ENCODE peak calls at places on chromosome 15, in eight cellular contexts. P is ovary, C is suprapubic skin, T is A549, B is H1, W is transverse colon, H is sigmoid colon, N is tibial nerve. I is an unnamed sample.

GRCh38 chr15:98830034-98830634 is 177.5 kb downstream of the PGPEP1L start:
- DNase-seq in P (no peak), C (no peak), T (peak), B (no peak), W (no peak), H (no peak), N (no peak), I (no peak)

GRCh38 chr15:101542306-101543025 is 53.0 kb upstream of the PCSK6 start:
- DNase-seq in P (no peak), C (no peak), T (no peak), B (no peak), W (no peak), H (peak), N (no peak), I (no peak)

GRCh38 chr15:60815321-60815720 is 336.4 kb upstream of the ICE2 start:
- DNase-seq in P (no peak), C (no peak), T (no peak), B (no peak), W (no peak), H (no peak), N (no peak), I (no peak)

GRCh38 chr15:48494646-48495045 is 150.9 kb downstream of the FBN1 start:
- DNase-seq in P (no peak), C (no peak), T (no peak), B (no peak), W (no peak), H (no peak), N (no peak), I (no peak)

GRCh38 chr15:62895139-62895866 is 147.2 kb upstream of the TPM1 start:
- DNase-seq in P (no peak), C (no peak), T (peak), B (no peak), W (no peak), H (no peak), N (no peak), I (no peak)

GRCh38 chr15:70494861-70495571 is 268.3 kb downstream of the UACA start:
- DNase-seq in P (no peak), C (no peak), T (peak), B (no peak), W (no peak), H (no peak), N (no peak), I (no peak)

GRCh38 chr15:27077790-27078189 is 106.8 kb downstream of the GABRG3 start:
- DNase-seq in P (no peak), C (no peak), T (no peak), B (no peak), W (no peak), H (no peak), N (no peak), I (no peak)

GRCh38 chr15:98734472-98735284 is 86.3 kb downstream of the IGF1R start:
- DNase-seq in P (no peak), C (no peak), T (no peak), B (no peak), W (no peak), H (no peak), N (no peak), I (no peak)

GRCh38 chr15:67520276-67520975 is 505 bp upstream of the C15orf61 start:
- DNase-seq in P (peak), C (no peak), T (no peak), B (no peak), W (no peak), H (no peak), N (no peak), I (no peak)

GRCh38 chr15:33425149-33425548 is 114.4 kb downstream of the RYR3 start:
- DNase-seq in P (peak), C (no peak), T (no peak), B (no peak), W (no peak), H (no peak), N (no peak), I (no peak)

GRCh38 chr15:92014461-92015030 is 161.0 kb downstream of the SLCO3A1 start:
- DNase-seq in P (no peak), C (no peak), T (no peak), B (no peak), W (no peak), H (no peak), N (no peak), I (no peak)

GRCh38 chr15:100890059-100890720 is 10.6 kb downstream of the ALDH1A3 start:
- DNase-seq in P (no peak), C (peak), T (no peak), B (no peak), W (no peak), H (peak), N (no peak), I (no peak)

GRCh38 chr15:98599911-98600685 is 48.2 kb upstream of the IGF1R start:
- DNase-seq in P (peak), C (peak), T (no peak), B (peak), W (peak), H (no peak), N (no peak), I (no peak)

GRCh38 chr15:63791236-63791635 is 42.5 kb downstream of the HERC1 start:
- DNase-seq in P (no peak), C (no peak), T (no peak), B (no peak), W (no peak), H (no peak), N (no peak), I (no peak)

GRCh38 chr15:38864827-38865604 is 300.4 kb upstream of the RASGRP1 start:
- DNase-seq in P (peak), C (no peak), T (no peak), B (no peak), W (no peak), H (peak), N (peak), I (no peak)

GRCh38 chr15:43977072-43977884 is 150.5 kb downstream of the WDR76 start:
- DNase-seq in P (no peak), C (no peak), T (no peak), B (no peak), W (no peak), H (no peak), N (no peak), I (no peak)
- TF ChIP-seq EP300 in P (no peak), C (no peak), T (no peak), B (no peak), W (no peak), H (no peak), N (no peak), I (no peak)

DNA sequence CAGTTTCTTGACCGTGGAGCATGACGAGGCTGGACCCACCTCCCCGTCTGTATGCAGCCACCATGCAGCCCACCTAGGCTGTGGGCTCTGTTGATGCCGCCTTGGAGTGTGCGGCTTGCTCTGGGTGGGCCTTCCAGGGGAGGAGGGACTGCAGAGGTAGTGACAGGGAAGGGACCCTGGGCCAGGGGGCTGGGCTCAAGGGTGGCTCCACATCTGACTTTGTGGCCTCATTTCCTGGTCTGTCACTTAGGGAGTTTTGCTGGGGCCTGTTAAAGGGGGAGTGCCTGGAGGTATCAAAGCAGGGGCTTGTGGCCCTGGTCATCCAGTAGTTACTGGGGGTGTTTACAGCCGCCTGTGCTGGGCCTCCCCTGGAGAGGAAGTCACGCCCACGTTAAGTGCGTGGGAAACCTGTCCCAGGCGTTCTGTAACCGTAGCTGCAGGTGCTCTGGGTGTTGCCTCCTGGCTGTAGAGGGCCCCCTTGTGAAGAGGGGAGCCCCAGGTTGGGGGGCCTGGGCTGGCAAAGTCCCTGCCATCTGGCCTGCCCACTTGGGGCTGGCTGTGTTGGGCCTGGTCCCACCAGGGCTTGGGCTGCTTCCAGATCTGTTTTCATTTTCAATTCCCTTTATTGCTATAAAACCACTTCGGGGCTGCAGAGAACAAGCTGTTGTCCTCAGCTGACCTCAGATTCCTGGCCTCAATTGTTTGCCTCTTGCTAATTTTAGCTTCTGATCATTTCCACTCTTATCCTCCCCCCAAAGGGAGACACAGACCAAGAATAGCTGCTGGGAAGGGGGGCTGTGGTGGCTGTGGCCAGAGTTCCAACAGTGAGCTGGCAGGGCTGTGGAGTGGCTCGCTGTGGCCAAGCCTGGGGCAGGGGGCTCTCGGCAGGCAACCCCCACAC is 26.5 kb downstream of the KLF13 start:
- DNase-seq in P (peak), C (no peak), T (no peak), B (no peak), W (peak), H (peak), N (no peak), I (peak)
- TF ChIP-seq POLR2A in P (no peak), C (no peak), T (no peak), B (no peak), W (no peak), H (no peak), N (no peak), I (no peak)

DNA sequence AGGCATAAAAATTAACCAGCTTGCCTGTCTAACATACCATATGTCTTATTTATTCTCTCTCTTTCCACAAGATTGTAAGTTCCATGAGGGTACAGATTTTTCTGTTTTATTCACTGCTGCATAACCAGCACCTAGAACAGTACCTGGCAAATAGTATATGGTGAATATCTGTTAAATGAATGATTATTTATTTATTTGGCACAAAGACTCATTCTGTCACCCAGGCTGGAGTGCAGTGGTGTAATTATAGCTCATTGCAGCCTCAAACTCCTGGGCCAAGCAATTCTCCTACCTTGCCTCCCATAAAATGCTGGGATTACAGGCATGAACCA is 24.9 kb downstream of the DENND4A start:
- DNase-seq in P (no peak), C (no peak), T (no peak), B (no peak), W (no peak), H (no peak), N (no peak), I (no peak)
- TF ChIP-seq EP300 in P (no peak), C (no peak), T (no peak), B (no peak), W (no peak), H (no peak), N (no peak), I (no peak)

GRCh38 chr15:73751481-73751880 is 1.7 kb downstream of the INSYN1 start:
- DNase-seq in P (no peak), C (no peak), T (no peak), B (peak), W (no peak), H (no peak), N (no peak), I (no peak)
- TF ChIP-seq POLR2A in P (no peak), C (no peak), T (no peak), B (no peak), W (no peak), H (no peak), N (no peak), I (no peak)

GRCh38 chr15:75551076-75551475 is 28.0 kb downstream of the PTPN9 start:
- DNase-seq in P (no peak), C (no peak), T (no peak), B (no peak), W (no peak), H (no peak), N (no peak), I (no peak)
- TF ChIP-seq EP300 in P (no peak), C (no peak), T (no peak), B (no peak), W (no peak), H (no peak), N (no peak), I (no peak)

GRCh38 chr15:90004252-90004651 is 3.1 kb downstream of the ZNF710 start:
- DNase-seq in P (peak), C (peak), T (no peak), B (no peak), W (no peak), H (no peak), N (no peak), I (no peak)
- TF ChIP-seq POLR2A in P (no peak), C (no peak), T (no peak), B (no peak), W (no peak), H (no peak), N (no peak), I (no peak)

I was measured in stomach.